ENCODE peak calls at places on chromosomes 7 and 10, in seven cellular contexts. One of them, this sample, is unnamed.

GRCh38 chr10:23338155-23338828 is 6.3 kb downstream of the C10orf67 start:
- DNase-seq in A549: no peak
- DNase-seq in ELR: peak
- DNase-seq in heart left ventricle: no peak
- DNase-seq in head of caudate nucleus: no peak
- DNase-seq in EH: peak
- DNase-seq in HCT116: peak
- DNase-seq in this sample: no peak

GRCh38 chr7:142956951-142957623 is 5.1 kb downstream of the KEL start:
- DNase-seq in ELR: no peak
- DNase-seq in HCT116: peak
- DNase-seq in head of caudate nucleus: no peak
- DNase-seq in heart left ventricle: no peak
- DNase-seq in A549: peak
- DNase-seq in EH: peak
- DNase-seq in this sample: no peak

GRCh38 chr7:133763241-133763640 is 363.9 kb upstream of the LRGUK start:
- DNase-seq in ELR: no peak
- DNase-seq in head of caudate nucleus: no peak
- DNase-seq in HCT116: no peak
- DNase-seq in EH: peak
- DNase-seq in heart left ventricle: no peak
- DNase-seq in A549: no peak
- DNase-seq in this sample: no peak

GRCh38 chr7:80420876-80421275 is 91.0 kb downstream of the GNAT3 start:
- DNase-seq in A549: no peak
- DNase-seq in heart left ventricle: no peak
- DNase-seq in ELR: no peak
- DNase-seq in EH: no peak
- DNase-seq in head of caudate nucleus: no peak
- DNase-seq in HCT116: no peak
- DNase-seq in this sample: no peak

GRCh38 chr7:71504697-71505441 is 372.9 kb downstream of the GALNT17 start:
- DNase-seq in HCT116: no peak
- DNase-seq in head of caudate nucleus: no peak
- DNase-seq in A549: no peak
- DNase-seq in ELR: no peak
- DNase-seq in EH: no peak
- DNase-seq in heart left ventricle: no peak
- DNase-seq in this sample: no peak

GRCh38 chr7:322111-322671 is 32.2 kb downstream of the FOXL3 start:
- DNase-seq in EH: peak
- DNase-seq in ELR: peak
- DNase-seq in head of caudate nucleus: peak
- DNase-seq in A549: peak
- DNase-seq in heart left ventricle: peak
- DNase-seq in HCT116: peak
- DNase-seq in this sample: peak

GRCh38 chr10:72272689-72273409 is 875 bp upstream of the DDIT4 start:
- DNase-seq in ELR: peak
- DNase-seq in A549: peak
- DNase-seq in heart left ventricle: peak
- DNase-seq in EH: peak
- DNase-seq in head of caudate nucleus: peak
- DNase-seq in HCT116: peak
- DNase-seq in this sample: peak

GRCh38 chr10:103584216-103585010 is 90.9 kb downstream of the NEURL1 start:
- DNase-seq in heart left ventricle: peak
- DNase-seq in A549: no peak
- DNase-seq in ELR: no peak
- DNase-seq in EH: peak
- DNase-seq in head of caudate nucleus: no peak
- DNase-seq in HCT116: no peak
- DNase-seq in this sample: peak

GRCh38 chr7:48102530-48102929 is 13.5 kb downstream of the UPP1 start:
- DNase-seq in HCT116: no peak
- DNase-seq in head of caudate nucleus: no peak
- DNase-seq in EH: no peak
- DNase-seq in A549: no peak
- DNase-seq in ELR: no peak
- DNase-seq in heart left ventricle: no peak
- DNase-seq in this sample: no peak

This sample was measured in left cardiac atrium.